ENCODE peak calls at places on chromosomes 13 and 19, in four cellular contexts. One of them, this sample, is unnamed.

GRCh38 chr19:35348909-35349611 is 1.4 kb downstream of the FFAR1 start:
- DNase-seq in progenitor cell of endocrine pancreas: no peak
- DNase-seq in left lung: peak
- DNase-seq in heart left ventricle: no peak
- DNase-seq in this sample: no peak

GRCh38 chr13:90696656-90697055 is 650.8 kb upstream of the MIR17HG start:
- DNase-seq in progenitor cell of endocrine pancreas: no peak
- DNase-seq in left lung: no peak
- DNase-seq in heart left ventricle: no peak
- DNase-seq in this sample: no peak

GRCh38 chr13:42524487-42525034 is 49.4 kb upstream of the TNFSF11 start:
- DNase-seq in progenitor cell of endocrine pancreas: no peak
- DNase-seq in left lung: no peak
- DNase-seq in heart left ventricle: no peak
- DNase-seq in this sample: no peak

GRCh38 chr13:67366533-67366932 is 136.4 kb upstream of the PCDH9 start:
- DNase-seq in progenitor cell of endocrine pancreas: no peak
- DNase-seq in left lung: no peak
- DNase-seq in heart left ventricle: no peak
- DNase-seq in this sample: no peak

GRCh38 chr13:26471807-26472206 is 85.7 kb upstream of the WASF3 start:
- DNase-seq in progenitor cell of endocrine pancreas: peak
- DNase-seq in left lung: no peak
- DNase-seq in heart left ventricle: no peak
- DNase-seq in this sample: no peak

GRCh38 chr13:36979361-36980040 is 19.6 kb downstream of the ALG5 start:
- DNase-seq in progenitor cell of endocrine pancreas: no peak
- DNase-seq in left lung: no peak
- DNase-seq in heart left ventricle: no peak
- DNase-seq in this sample: no peak

GRCh38 chr13:105144936-105145335 is 1390.5 kb downstream of the EFNB2 start:
- DNase-seq in progenitor cell of endocrine pancreas: no peak
- DNase-seq in left lung: no peak
- DNase-seq in heart left ventricle: no peak
- DNase-seq in this sample: no peak

GRCh38 chr19:794989-795658 is 2.1 kb upstream of the PTBP1 start:
- DNase-seq in progenitor cell of endocrine pancreas: no peak
- DNase-seq in left lung: peak
- DNase-seq in heart left ventricle: no peak
- DNase-seq in this sample: no peak

GRCh38 chr13:29748097-29748496 is 102.3 kb downstream of the UBL3 start:
- DNase-seq in progenitor cell of endocrine pancreas: no peak
- DNase-seq in left lung: no peak
- DNase-seq in heart left ventricle: no peak
- DNase-seq in this sample: peak

This sample was measured in transverse colon.